ENCODE peak calls at places on chromosomes 2 and 18, in five cellular contexts. A is tibial nerve, G is transverse colon, W is suprapubic skin, S is A549. Q is an unnamed sample. For H3K4me1, the result is how much of the 10 kb centered on the place peaks cover.

GRCh38 chr2:903223-903900 is 47.3 kb upstream of the SNTG2 start:
- DNase-seq in A (no peak), S (no peak), W (no peak), G (no peak), Q (no peak)

GRCh38 chr2:38122344-38122743 is 46.4 kb upstream of the CYP1B1 start:
- DNase-seq in G (no peak), A (no peak), W (no peak), S (no peak), Q (peak)

GRCh38 chr2:190670182-190670946 is 21.5 kb downstream of the NAB1 start:
- DNase-seq in G (no peak), W (no peak), S (no peak), A (no peak), Q (no peak)

GRCh38 chr2:77270433-77270832 is 251.7 kb downstream of the LRRTM4 start:
- DNase-seq in W (no peak), G (no peak), S (peak), A (no peak), Q (no peak)

GRCh38 chr18:50706199-50706598 is 113.6 kb downstream of the MRO start:
- DNase-seq in A (no peak), S (no peak), W (no peak), G (no peak), Q (no peak)

GRCh38 chr2:156589381-156590079 is 153.4 kb downstream of the GPD2 start:
- DNase-seq in G (peak), W (no peak), A (no peak), S (peak), Q (no peak)

GRCh38 chr2:161976927-161977326 is 97.1 kb downstream of the DPP4 start:
- DNase-seq in A (no peak), G (no peak), S (no peak), W (no peak), Q (no peak)

GRCh38 chr2:233912799-233913423 is 4.3 kb upstream of the TRPM8 start:
- DNase-seq in S (peak), G (no peak), A (no peak), W (no peak), Q (no peak)

GRCh38 chr2:74735009-74735408 is 81.0 kb downstream of the SEMA4F start:
- DNase-seq in W (no peak), S (no peak), A (no peak), G (peak), Q (no peak)

GRCh38 chr18:21404426-21404825 is 162.4 kb downstream of the GREB1L start:
- DNase-seq in A (no peak), S (no peak), G (no peak), W (no peak), Q (no peak)

GRCh38 chr2:129192841-129193253 is 786.6 kb upstream of the RAB6C start:
- DNase-seq in G (no peak), A (no peak), S (no peak), W (no peak), Q (no peak)

GRCh38 chr2:200404615-200405014 is 98.1 kb downstream of the SPATS2L start:
- DNase-seq in S (no peak), W (no peak), A (no peak), G (no peak), Q (no peak)

GRCh38 chr2:200408428-200409311 is 101.2 kb downstream of the KCTD18 start:
- DNase-seq in A (no peak), W (no peak), S (peak), G (peak), Q (peak)

GRCh38 chr2:200406379-200406778 is 99.9 kb downstream of the SPATS2L start:
- DNase-seq in S (no peak), G (no peak), A (no peak), W (no peak), Q (no peak)

GRCh38 chr2:200403794-200404193 is 97.3 kb downstream of the SPATS2L start:
- DNase-seq in W (no peak), S (no peak), G (no peak), A (no peak), Q (no peak)

GRCh38 chr2:200405599-200406298 is 99.3 kb downstream of the SPATS2L start:
- DNase-seq in G (peak), A (no peak), S (peak), W (no peak), Q (no peak)
- TF ChIP-seq EP300 in G (peak), A (no peak), S (peak), W (no peak), Q (no peak)

DNA sequence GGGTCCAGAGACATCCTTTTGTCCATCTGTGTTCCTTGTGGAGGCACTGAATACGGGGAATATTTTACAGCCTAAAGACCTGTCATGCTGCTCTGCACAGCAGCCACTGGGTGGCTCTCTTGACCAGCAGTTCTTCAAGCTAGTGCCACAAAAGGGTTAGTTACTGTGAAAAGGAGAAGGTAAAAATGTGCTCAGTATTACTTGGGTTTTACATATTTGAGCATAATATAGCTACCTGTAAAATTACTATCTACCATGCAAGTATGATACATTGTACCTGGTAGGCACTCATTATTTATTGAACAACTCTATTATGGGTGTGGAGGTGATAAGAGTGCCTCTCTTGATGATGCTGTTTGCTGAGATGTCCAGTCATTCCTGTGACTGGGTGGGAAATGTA is 23.6 kb downstream of the FZD5 start:
- DNase-seq in A (no peak), S (peak), G (peak), W (no peak), Q (no peak)
- TF ChIP-seq POLR2A in A (no peak), S (no peak), G (no peak), W (no peak), Q (no peak)

DNA sequence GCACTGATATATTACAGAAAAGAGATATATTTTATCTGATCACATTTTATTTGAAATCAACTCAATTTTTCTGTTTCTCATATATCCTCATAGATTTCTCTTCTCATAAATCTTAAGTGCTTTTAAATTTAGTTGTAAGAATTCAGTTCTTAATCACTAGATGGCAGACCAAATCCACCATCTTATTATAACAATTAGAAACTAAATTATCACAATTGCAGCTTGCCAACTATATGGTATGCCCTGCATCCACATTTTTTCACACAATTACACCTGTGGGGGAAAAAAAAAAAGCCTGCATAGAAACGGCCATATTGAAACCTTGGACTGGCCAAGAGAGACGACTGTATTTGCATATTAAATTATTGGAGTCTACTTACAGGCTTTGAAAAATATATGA is 64.4 kb downstream of the COL5A2 start:
- DNase-seq in G (no peak), S (no peak), W (no peak), A (no peak), Q (no peak)
- H3K4me1 ChIP-seq in G (under half), S (half or more), W (under half), A (under half), Q (under half)

DNA sequence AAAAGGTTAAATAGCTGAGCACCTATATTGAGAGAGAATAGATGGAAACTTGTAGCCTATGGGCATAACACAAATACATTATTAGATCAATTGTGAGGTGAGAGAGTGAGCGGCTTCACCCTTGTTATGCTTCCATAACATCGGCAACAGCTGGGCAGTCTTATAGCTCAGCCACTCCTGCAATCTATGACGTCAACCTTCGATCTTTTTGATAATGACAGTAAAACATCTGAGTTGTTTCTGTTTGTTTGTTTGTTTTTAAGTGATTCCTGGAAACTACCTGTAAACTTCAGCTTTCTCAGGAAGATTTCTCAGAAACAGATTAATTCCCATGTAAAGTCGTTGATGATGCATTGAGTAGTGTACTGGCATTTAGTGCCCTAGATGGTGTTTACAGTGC is 90.0 kb downstream of the DSEL start:
- DNase-seq in G (no peak), S (no peak), A (no peak), W (no peak), Q (no peak)
- TF ChIP-seq EP300 in G (no peak), S (no peak), A (no peak), W (no peak), Q (no peak)

GRCh38 chr2:8118940-8119781 is 562.7 kb upstream of the ID2 start:
- DNase-seq in W (no peak), G (peak), A (no peak), S (no peak), Q (no peak)

GRCh38 chr2:8121826-8122505 is 559.9 kb upstream of the ID2 start:
- DNase-seq in G (no peak), A (no peak), W (no peak), S (no peak), Q (no peak)

GRCh38 chr2:8119782-8120551 is 561.9 kb upstream of the ID2 start:
- DNase-seq in G (peak), S (no peak), A (no peak), W (no peak), Q (no peak)

GRCh38 chr2:8122506-8122898 is 559.4 kb upstream of the ID2 start:
- DNase-seq in S (no peak), G (no peak), A (no peak), W (no peak), Q (no peak)

GRCh38 chr2:8120979-8121825 is 560.7 kb upstream of the ID2 start:
- DNase-seq in S (no peak), G (no peak), A (no peak), W (no peak), Q (no peak)
- TF ChIP-seq POLR2A in S (no peak), G (no peak), A (no peak), W (no peak), Q (no peak)

DNA sequence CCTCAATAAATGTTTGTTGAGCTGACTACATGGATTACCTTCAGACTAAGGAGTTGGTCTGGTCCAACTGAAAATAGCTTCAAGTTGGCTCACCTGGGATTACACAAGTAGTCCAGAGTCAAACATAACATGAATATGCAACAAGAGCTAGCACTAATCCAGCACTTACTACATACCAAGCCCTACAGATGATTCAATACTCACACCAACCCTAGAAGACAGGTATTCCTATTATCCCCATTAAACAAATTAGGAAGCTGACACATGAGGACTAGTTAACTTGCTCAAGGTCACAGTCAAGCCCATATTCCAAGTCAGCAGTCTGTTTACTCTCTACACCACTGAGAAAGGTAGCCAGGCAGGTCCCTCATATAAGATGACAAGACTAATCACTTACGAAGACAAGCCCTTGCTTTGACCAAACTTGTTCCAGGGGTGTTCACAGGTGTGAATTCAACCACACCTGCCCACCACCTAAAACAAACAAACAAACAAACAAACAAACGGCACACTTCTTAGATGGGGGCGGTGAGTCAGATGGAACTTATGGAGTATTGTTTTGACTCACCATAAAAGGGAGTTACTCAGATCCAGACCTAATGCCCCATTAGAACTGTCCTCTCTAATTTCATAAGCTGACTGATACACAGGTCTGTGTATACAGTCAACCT is 29.1 kb downstream of the TMEM131 start:
- DNase-seq in W (no peak), S (no peak), G (no peak), A (no peak), Q (no peak)
- H3K4me1 ChIP-seq in W (under half), S (under half), G (half or more), A (under half), Q (under half)

GRCh38 chr2:42792583-42793313 is at the start of gene HAAO:
- DNase-seq in S (no peak), G (peak), W (no peak), A (peak), Q (peak)
- TF ChIP-seq EP300 in S (no peak), G (no peak), W (no peak), A (no peak), Q (no peak)